ENCODE peak calls at places on chromosomes 12 and 14, in seven cellular contexts. N, G, W, H, B, R and S are unnamed samples.

GRCh38 chr14:77707355-77707723 is 484 bp downstream of the ALKBH1 start:
- DNase-seq in B (peak), G (peak), N (peak), H (no peak), W (no peak), R (no peak), S (no peak)

GRCh38 chr14:24113379-24113800 is 1.2 kb upstream of the DCAF11 start:
- DNase-seq in W (no peak), R (no peak), N (no peak), H (no peak), B (no peak), G (no peak), S (no peak)

GRCh38 chr14:92653162-92653651 is 95.2 kb downstream of the LGMN start:
- DNase-seq in N (no peak), H (no peak), B (no peak), G (no peak), W (no peak), R (no peak), S (no peak)

GRCh38 chr12:113144771-113145170 is 4.8 kb upstream of the CFAP73 start:
- DNase-seq in B (no peak), H (no peak), G (no peak), W (no peak), N (no peak), R (no peak), S (no peak)

GRCh38 chr12:1925125-1925963 is 6.9 kb upstream of the CACNA2D4 start:
- DNase-seq in N (no peak), B (no peak), W (no peak), G (no peak), H (no peak), R (no peak), S (no peak)

GRCh38 chr14:103949386-103949785 is 7.1 kb upstream of the RD3L start:
- DNase-seq in W (no peak), H (no peak), B (no peak), N (no peak), G (peak), R (no peak), S (no peak)

GRCh38 chr12:76316468-76316867 is 31.7 kb downstream of the BBS10 start:
- DNase-seq in R (no peak), H (no peak), N (no peak), G (no peak), B (no peak), W (no peak), S (no peak)

GRCh38 chr14:104494483-104494882 is 85.1 kb upstream of the C14orf180 start:
- DNase-seq in W (no peak), B (no peak), H (no peak), R (no peak), N (no peak), G (no peak), S (no peak)

GRCh38 chr12:107402041-107403022 is 283.3 kb upstream of the PWP1 start:
- DNase-seq in H (peak), W (peak), N (peak), R (no peak), G (peak), B (peak), S (no peak)